ENCODE peak calls at places on chromosomes 5 and 9, in six cellular contexts. S is ascending aorta; K is SK-N-SH; R is psoas muscle; H is effector memory CD4-positive, alpha-beta T cell; V is adrenal gland. B is an unnamed sample.
A peak's percentile ranks its signal among the peaks of the same experiment; 100 is the strongest.

GRCh38 chr5:160929343-160929742 is 77.3 kb upstream of the ATP10B start:
- DNase-seq in S (no peak), K (no peak), V (no peak), R (no peak), H (no peak), B (no peak)

GRCh38 chr9:92035146-92035545 is 80.1 kb downstream of the SPTLC1 start:
- DNase-seq in R (no peak), K (no peak), V (no peak), S (no peak), H (no peak), B (no peak)

GRCh38 chr9:4081549-4081895 is 218.3 kb downstream of the GLIS3 start:
- DNase-seq in V (no peak), R (no peak), K (no peak), H (no peak), S (no peak), B (no peak)

GRCh38 chr9:3457171-3457570 is 68.6 kb downstream of the RFX3 start:
- DNase-seq in V (no peak), R (no peak), S (no peak), H (no peak), K (no peak), B (no peak)

GRCh38 chr9:90948156-90948555 is 146.5 kb downstream of the SYK start:
- DNase-seq in H (no peak), S (no peak), K (no peak), R (no peak), V (no peak), B (no peak)

GRCh38 chr9:3971391-3972082 is 328.3 kb downstream of the GLIS3 start:
- DNase-seq in H (no peak), K (no peak), S (no peak), R (no peak), V (no peak), B (no peak)

GRCh38 chr5:71601222-71602026 is 14.3 kb downstream of the MCCC2 start:
- DNase-seq in R (no peak), H (peak; percentile 61), V (peak; percentile 64), K (peak; percentile 65), S (peak; percentile 80), B (peak; percentile 48)

GRCh38 chr9:132644251-132644650 is 25.5 kb downstream of the DDX31 start:
- DNase-seq in S (no peak), H (no peak), R (no peak), V (no peak), K (peak; percentile 44), B (no peak)

GRCh38 chr9:96874201-96874785 is 20.0 kb upstream of the ZNF782 start:
- DNase-seq in R (no peak), S (no peak), H (no peak), K (no peak), V (no peak), B (no peak)

GRCh38 chr5:174581483-174581882 is 142.9 kb upstream of the MSX2 start:
- DNase-seq in K (peak; percentile 29), V (no peak), H (no peak), S (no peak), R (no peak), B (no peak)

GRCh38 chr5:132227235-132227484 is 493 bp downstream of the P4HA2 start:
- DNase-seq in S (no peak), V (no peak), H (no peak), R (no peak), K (no peak), B (no peak)

GRCh38 chr5:132228241-132229035 is 785 bp upstream of the P4HA2 start:
- DNase-seq in S (peak; percentile 62), H (no peak), V (no peak), R (no peak), K (no peak), B (no peak)

GRCh38 chr5:132225165-132226032 is 2.3 kb downstream of the P4HA2 start:
- DNase-seq in H (no peak), S (peak; percentile 81), R (peak; percentile 85), V (peak; percentile 38), K (peak; percentile 35), B (no peak)

GRCh38 chr5:132227485-132228240 is at the start of gene P4HA2:
- DNase-seq in S (peak; percentile 89), R (peak; percentile 91), K (peak; percentile 95), H (no peak), V (peak; percentile 88), B (no peak)

DNA sequence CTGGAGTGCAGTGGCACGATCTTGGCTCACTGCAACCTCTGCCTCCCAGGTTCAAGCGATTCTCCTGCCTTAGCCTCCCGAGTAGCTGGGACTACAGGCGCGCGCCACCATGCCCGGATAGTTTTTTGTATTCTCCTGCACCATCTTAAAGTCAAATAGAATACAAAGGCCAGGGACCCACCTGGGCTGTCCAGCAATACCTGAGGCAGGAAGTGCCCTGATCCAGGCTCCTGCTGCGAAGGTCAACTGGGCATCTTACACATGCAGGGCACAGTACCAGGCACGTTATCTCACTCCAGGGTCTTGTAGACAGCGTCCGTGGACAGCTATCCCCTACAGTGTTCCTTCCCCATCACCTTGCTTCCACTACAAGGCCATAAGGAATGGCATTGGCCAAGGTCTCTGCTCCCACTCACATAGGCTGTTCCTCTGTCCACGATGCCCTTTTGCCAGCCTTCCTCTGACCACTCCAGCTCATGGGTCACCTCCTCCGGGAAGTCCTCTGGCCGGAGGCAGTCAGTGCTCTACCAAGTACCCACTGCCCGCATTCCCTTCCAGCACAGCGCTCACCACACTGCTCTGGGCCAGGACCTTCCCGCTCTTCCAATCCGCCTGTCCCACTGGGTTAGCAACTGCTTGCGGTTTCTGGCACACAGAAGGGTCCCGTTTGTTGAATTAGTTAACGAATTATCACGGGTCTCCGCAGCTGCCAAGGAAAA is 978 bp downstream of the P4HA2 start:
- DNase-seq in K (no peak), S (peak; percentile 65), R (no peak), H (no peak), V (no peak), B (no peak)
- H3K27ac ChIP-seq in K (no peak overlapping the region), S (peak overlapping the region; percentile 87), R (peak overlapping the region; percentile 87), H (no peak overlapping the region), V (no peak overlapping the region), B (peak overlapping the region; percentile 53)

GRCh38 chr5:172356527-172356926 is 73.0 kb upstream of the UBTD2 start:
- DNase-seq in R (no peak), H (no peak), S (no peak), K (no peak), V (no peak), B (no peak)

GRCh38 chr5:172350212-172351181 is 66.9 kb upstream of the UBTD2 start:
- DNase-seq in S (no peak), V (no peak), K (no peak), R (no peak), H (no peak), B (no peak)

GRCh38 chr5:172356047-172356446 is 72.5 kb upstream of the UBTD2 start:
- DNase-seq in R (no peak), H (no peak), S (no peak), V (no peak), K (no peak), B (no peak)

GRCh38 chr5:172351240-172351778 is 67.7 kb upstream of the UBTD2 start:
- DNase-seq in R (no peak), S (no peak), V (no peak), H (no peak), K (no peak), B (no peak)

DNA sequence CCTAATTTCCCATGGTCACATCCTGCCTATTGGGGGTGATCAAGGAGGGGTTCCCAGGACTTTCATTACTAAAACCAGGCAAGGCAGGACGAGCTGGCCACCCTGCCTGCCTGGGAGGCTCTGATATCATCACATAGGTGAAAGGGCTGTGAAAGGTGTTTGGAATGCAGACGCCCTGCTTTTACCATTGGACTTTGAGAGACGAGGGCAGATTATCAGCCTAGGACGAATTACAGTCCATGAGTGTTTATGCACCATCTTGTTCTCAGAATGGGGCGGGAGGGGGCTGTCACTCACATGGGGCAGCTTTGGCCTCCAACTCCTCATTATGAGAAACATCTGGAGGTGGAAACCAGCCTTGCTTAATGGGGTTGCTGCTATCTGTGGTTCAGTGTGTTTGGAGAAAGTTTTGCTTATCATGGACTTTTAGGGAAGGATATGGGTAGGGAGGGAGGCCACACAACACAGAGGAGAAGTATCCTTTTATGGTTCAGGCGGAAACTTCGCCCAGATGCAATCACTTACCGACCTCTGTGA is 69.8 kb upstream of the UBTD2 start:
- DNase-seq in R (no peak), S (no peak), H (no peak), V (no peak), K (no peak), B (no peak)
- H3K36me3 ChIP-seq in R (no peaks in the 10 kb centered on the region), S (peaks cover 67% of the 10 kb centered on the region), H (no peaks in the 10 kb centered on the region), V (peaks cover 93% of the 10 kb centered on the region), K (peaks cover 47% of the 10 kb centered on the region), B (no peaks in the 10 kb centered on the region)

GRCh38 chr5:16461026-16461425 is 4.6 kb downstream of the ZNF622 start:
- DNase-seq in V (no peak), R (no peak), S (no peak), K (no peak), H (no peak), B (no peak)

GRCh38 chr5:16465544-16466432 is at the start of gene ZNF622:
- DNase-seq in S (peak; percentile 95), K (peak; percentile 90), H (peak; percentile 76), V (peak; percentile 86), R (peak; percentile 95), B (peak; percentile 85)

GRCh38 chr5:16461782-16462181 is 3.8 kb downstream of the ZNF622 start:
- DNase-seq in V (no peak), R (no peak), S (no peak), K (no peak), H (no peak), B (no peak)

GRCh38 chr5:16467363-16468219 is 2.0 kb upstream of the ZNF622 start:
- DNase-seq in K (no peak), R (no peak), S (no peak), H (no peak), V (no peak), B (no peak)

DNA sequence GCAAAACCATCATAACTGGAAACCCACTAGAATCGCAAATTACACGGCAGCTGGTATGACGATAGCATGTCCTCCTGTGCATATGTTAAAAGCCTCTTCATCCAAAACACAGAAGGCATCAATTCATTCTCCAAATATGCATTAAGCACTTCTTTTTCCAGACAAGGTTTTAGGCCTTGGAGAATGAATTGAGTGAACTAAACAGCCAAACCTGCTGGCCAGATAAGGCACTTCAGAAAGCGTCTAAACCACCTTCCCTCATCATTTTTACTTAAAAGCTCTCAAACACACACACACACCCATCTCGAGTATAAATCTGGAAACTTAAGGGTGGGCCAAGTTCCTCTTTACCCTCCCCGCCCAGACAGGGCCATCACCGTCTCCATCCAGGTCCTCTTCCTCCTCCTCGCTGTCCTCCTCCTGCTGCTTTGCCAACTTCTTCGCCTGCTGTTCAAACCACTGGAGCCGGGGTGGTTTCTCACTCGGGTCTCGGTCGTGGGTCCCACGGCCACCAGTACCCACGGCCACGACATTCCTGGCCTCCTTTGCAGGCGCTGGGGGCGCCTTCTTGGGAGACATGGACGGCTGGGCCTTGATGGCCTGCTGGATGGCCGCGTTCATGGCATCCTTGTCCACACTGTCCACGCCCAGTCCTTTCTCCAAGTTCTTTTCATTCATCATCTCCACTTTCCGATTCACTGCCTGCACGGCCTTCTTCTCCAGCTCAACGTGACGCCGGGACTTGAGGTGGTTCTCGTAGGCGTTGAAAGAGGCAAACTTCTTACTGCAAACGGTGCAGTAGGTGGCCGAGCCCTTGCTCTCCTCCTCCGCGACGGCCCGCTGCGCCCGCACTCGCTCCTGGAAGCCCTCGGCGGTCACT is 696 bp downstream of the ZNF622 start:
- DNase-seq in V (peak; percentile 24), K (no peak), R (peak; percentile 57), H (no peak), S (no peak), B (no peak)
- H3K4me1 ChIP-seq in V (peaks cover 61% of the 10 kb centered on the region), K (peaks cover 25% of the 10 kb centered on the region), R (peaks cover 79% of the 10 kb centered on the region), H (peaks cover 35% of the 10 kb centered on the region), S (no peaks in the 10 kb centered on the region), B (peaks cover 65% of the 10 kb centered on the region)

DNA sequence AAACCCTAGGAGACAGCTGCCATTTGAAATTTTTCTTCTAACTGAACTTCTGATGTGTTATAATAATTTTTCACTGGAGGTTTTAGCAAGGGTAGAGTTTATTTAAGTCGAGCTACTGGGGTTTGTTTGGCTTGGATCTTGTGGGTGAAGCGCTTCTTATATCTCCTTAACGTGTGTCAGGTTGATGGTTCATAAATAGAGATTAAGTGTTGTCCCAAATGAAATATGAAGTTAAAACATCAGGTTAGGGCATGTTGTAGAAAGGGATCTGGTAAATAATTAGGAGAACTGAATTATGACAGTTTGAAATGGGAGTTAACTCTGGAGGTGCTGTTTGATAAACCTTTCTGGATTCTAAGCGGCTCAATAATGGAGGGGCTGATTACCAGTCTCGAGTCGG is 717.1 kb upstream of the WWC1 start:
- DNase-seq in H (no peak), K (no peak), R (no peak), V (no peak), S (no peak), B (no peak)
- H3K27ac ChIP-seq in H (no peak overlapping the region), K (no peak overlapping the region), R (no peak overlapping the region), V (no peak overlapping the region), S (no peak overlapping the region), B (no peak overlapping the region)